ENCODE peak calls at places on chromosomes 2 and 18, in ten cellular contexts. Y is fibroblast of the conjunctiva, L is right lobe of liver, F is SK-MEL-5, H is GM20000, P is NCI-H1092, T is C1 segment of cervical spinal cord, K is left cardiac atrium, V is HS-5, G is ELR. B is an unnamed sample.

GRCh38 chr2:217622205-217622621 is 380.6 kb downstream of the TNS1 start:
- DNase-seq in Y (no peak), L (no peak), F (no peak), H (no peak), P (peak), T (no peak), K (no peak), V (no peak), G (no peak), B (no peak)

GRCh38 chr2:60555066-60555793 is 1.8 kb upstream of the BCL11A start:
- DNase-seq in Y (peak), L (peak), F (peak), H (peak), P (no peak), T (no peak), K (no peak), V (no peak), G (peak), B (peak)

GRCh38 chr2:46326231-46326980 is 29.2 kb downstream of the EPAS1 start:
- DNase-seq in Y (no peak), L (peak), F (no peak), H (no peak), P (no peak), T (no peak), K (no peak), V (no peak), G (no peak), B (no peak)

GRCh38 chr2:70975237-70975636 is 3.2 kb upstream of the ANKRD53 start:
- DNase-seq in Y (no peak), L (no peak), F (no peak), H (peak), P (no peak), T (no peak), K (no peak), V (no peak), G (no peak), B (no peak)

GRCh38 chr2:169172076-169172735 is 102.8 kb downstream of the DHRS9 start:
- DNase-seq in Y (no peak), L (no peak), F (no peak), H (no peak), P (no peak), T (no peak), K (no peak), V (no peak), G (peak), B (no peak)

GRCh38 chr2:66578067-66578852 is 143.3 kb downstream of the MEIS1 start:
- DNase-seq in Y (no peak), L (no peak), F (no peak), H (no peak), P (no peak), T (no peak), K (no peak), V (no peak), G (no peak), B (no peak)

GRCh38 chr2:230578106-230578505 is 134.5 kb upstream of the CAB39 start:
- DNase-seq in Y (no peak), L (no peak), F (no peak), H (no peak), P (no peak), T (no peak), K (no peak), V (no peak), G (peak), B (no peak)

GRCh38 chr2:173048530-173048900 is 27.1 kb upstream of the MAP3K20 start:
- DNase-seq in Y (no peak), L (no peak), F (no peak), H (no peak), P (no peak), T (no peak), K (no peak), V (no peak), G (no peak), B (no peak)

GRCh38 chr2:11656671-11657101 is 13.3 kb downstream of the NTSR2 start:
- DNase-seq in Y (no peak), L (no peak), F (no peak), H (no peak), P (no peak), T (no peak), K (peak), V (no peak), G (no peak), B (no peak)

GRCh38 chr18:66136039-66136438 is 385.2 kb downstream of the CDH7 start:
- DNase-seq in Y (no peak), L (no peak), F (no peak), H (no peak), P (no peak), T (no peak), K (no peak), V (no peak), G (no peak), B (no peak)

GRCh38 chr2:230762317-230762896 is 49.8 kb downstream of the CAB39 start:
- DNase-seq in Y (no peak), L (no peak), F (peak), H (no peak), P (no peak), T (no peak), K (no peak), V (no peak), G (peak), B (no peak)

GRCh38 chr2:36356199-36356989 is 816 bp downstream of the CRIM1 start:
- DNase-seq in Y (no peak), L (peak), F (peak), H (peak), P (no peak), T (no peak), K (peak), V (no peak), G (peak), B (peak)

GRCh38 chr2:223083402-223084070 is 31.5 kb downstream of the KCNE4 start:
- DNase-seq in Y (no peak), L (no peak), F (no peak), H (no peak), P (no peak), T (no peak), K (no peak), V (no peak), G (no peak), B (no peak)

GRCh38 chr2:1675633-1676032 is 68.7 kb downstream of the PXDN start:
- DNase-seq in Y (peak), L (no peak), F (peak), H (no peak), P (no peak), T (no peak), K (peak), V (peak), G (peak), B (no peak)

GRCh38 chr2:224046752-224047151 is 7.7 kb upstream of the SERPINE2 start:
- DNase-seq in Y (no peak), L (no peak), F (no peak), H (no peak), P (no peak), T (no peak), K (no peak), V (no peak), G (peak), B (no peak)

GRCh38 chr2:228767196-228767595 is 503.9 kb downstream of the PID1 start:
- DNase-seq in Y (peak), L (no peak), F (no peak), H (no peak), P (no peak), T (no peak), K (no peak), V (peak), G (peak), B (no peak)

GRCh38 chr2:3314626-3315025 is 63.0 kb downstream of the EIPR1 start:
- DNase-seq in Y (no peak), L (no peak), F (no peak), H (no peak), P (no peak), T (no peak), K (no peak), V (no peak), G (no peak), B (no peak)

GRCh38 chr2:234995332-234996007 is 43.7 kb downstream of the SH3BP4 start:
- DNase-seq in Y (no peak), L (no peak), F (peak), H (no peak), P (no peak), T (no peak), K (no peak), V (no peak), G (no peak), B (no peak)

GRCh38 chr2:151776367-151776766 is 42.1 kb upstream of the NEB start:
- DNase-seq in Y (no peak), L (no peak), F (no peak), H (no peak), P (no peak), T (no peak), K (no peak), V (no peak), G (no peak), B (no peak)

GRCh38 chr2:109324859-109325258 is 195.9 kb downstream of the SH3RF3 start:
- DNase-seq in Y (peak), L (no peak), F (no peak), H (no peak), P (no peak), T (no peak), K (peak), V (peak), G (peak), B (no peak)

GRCh38 chr2:45649855-45650806 is 1.3 kb upstream of the PRKCE start:
- DNase-seq in Y (no peak), L (peak), F (peak), H (peak), P (no peak), T (no peak), K (peak), V (no peak), G (peak), B (no peak)

GRCh38 chr18:46329736-46330246 is 225.6 kb downstream of the HAUS1 start:
- DNase-seq in Y (no peak), L (no peak), F (no peak), H (no peak), P (no peak), T (no peak), K (no peak), V (no peak), G (peak), B (no peak)

GRCh38 chr2:160427629-160428424 is 65.8 kb downstream of the RBMS1 start:
- DNase-seq in Y (peak), L (no peak), F (peak), H (no peak), P (no peak), T (no peak), K (no peak), V (no peak), G (peak), B (no peak)

GRCh38 chr2:241260911-241261310 is 54.6 kb downstream of the HDLBP start:
- DNase-seq in Y (no peak), L (no peak), F (no peak), H (no peak), P (no peak), T (no peak), K (no peak), V (no peak), G (no peak), B (no peak)

GRCh38 chr18:49023938-49024341 is 73.2 kb upstream of the SMAD7 start:
- DNase-seq in Y (no peak), L (no peak), F (no peak), H (no peak), P (no peak), T (no peak), K (no peak), V (no peak), G (no peak), B (no peak)

GRCh38 chr2:231780123-231780908 is 766 bp downstream of the PDE6D start:
- DNase-seq in Y (no peak), L (peak), F (no peak), H (peak), P (no peak), T (no peak), K (no peak), V (no peak), G (peak), B (no peak)

GRCh38 chr2:164189851-164190250 is 431.4 kb downstream of the GRB14 start:
- DNase-seq in Y (no peak), L (no peak), F (no peak), H (no peak), P (no peak), T (no peak), K (no peak), V (no peak), G (peak), B (no peak)

GRCh38 chr18:75408554-75409506 is 18.7 kb downstream of the SMIM21 start:
- DNase-seq in Y (peak), L (no peak), F (peak), H (no peak), P (peak), T (no peak), K (no peak), V (peak), G (peak), B (no peak)

GRCh38 chr2:26347286-26347865 is 787 bp upstream of the ADGRF3 start:
- DNase-seq in Y (no peak), L (no peak), F (no peak), H (no peak), P (no peak), T (no peak), K (no peak), V (no peak), G (peak), B (no peak)

GRCh38 chr18:10524507-10525425 is 1.1 kb upstream of the NAPG start:
- DNase-seq in Y (no peak), L (no peak), F (no peak), H (no peak), P (no peak), T (no peak), K (no peak), V (peak), G (peak), B (no peak)

B was measured in GM19239.